ENCODE peak calls at places on chromosomes 4 and X, in six cellular contexts. I, J, D, R, M and X are unnamed samples.

GRCh38 chr4:151921371-151921770 is 160.6 kb upstream of the GATB start:
- DNase-seq in M (no peak), I (no peak), R (no peak), J (no peak), D (no peak), X (no peak)

GRCh38 chrX:94751611-94752010 is 1077.6 kb downstream of the FAM133A start:
- DNase-seq in I (no peak), R (no peak), M (no peak), J (no peak), D (no peak), X (no peak)

GRCh38 chr4:152408514-152409327 is 127.2 kb downstream of the FBXW7 start:
- DNase-seq in R (no peak), M (no peak), J (no peak), I (peak), D (peak), X (no peak)

GRCh38 chrX:136528645-136529315 is 3.2 kb upstream of the VGLL1 start:
- DNase-seq in D (no peak), J (no peak), I (no peak), R (no peak), M (no peak), X (no peak)

GRCh38 chr4:62408467-62408866 is 1208.3 kb downstream of the ADGRL3 start:
- DNase-seq in J (no peak), I (no peak), D (peak), R (no peak), M (no peak), X (no peak)

GRCh38 chr4:7342581-7343352 is 92.0 kb downstream of the PSAPL1 start:
- DNase-seq in M (no peak), D (no peak), I (no peak), R (no peak), J (no peak), X (no peak)

GRCh38 chr4:58553031-58553430 is 1442.8 kb upstream of the IGFBP7 start:
- DNase-seq in I (no peak), M (no peak), R (no peak), J (no peak), D (no peak), X (no peak)

GRCh38 chr4:163063891-163064290 is 102.8 kb downstream of the NAF1 start:
- DNase-seq in M (no peak), I (no peak), J (no peak), R (no peak), D (no peak), X (no peak)

GRCh38 chr4:11904117-11904535 is 475.4 kb upstream of the HS3ST1 start:
- DNase-seq in J (no peak), M (no peak), D (no peak), R (peak), I (peak), X (peak)

GRCh38 chr4:23881052-23881501 is 8.8 kb downstream of the PPARGC1A start:
- DNase-seq in D (no peak), R (no peak), M (no peak), J (no peak), I (no peak), X (peak)

GRCh38 chr4:156575430-156576073 is 396.0 kb downstream of the PDGFC start:
- DNase-seq in M (no peak), D (no peak), I (no peak), R (no peak), J (no peak), X (no peak)

DNA sequence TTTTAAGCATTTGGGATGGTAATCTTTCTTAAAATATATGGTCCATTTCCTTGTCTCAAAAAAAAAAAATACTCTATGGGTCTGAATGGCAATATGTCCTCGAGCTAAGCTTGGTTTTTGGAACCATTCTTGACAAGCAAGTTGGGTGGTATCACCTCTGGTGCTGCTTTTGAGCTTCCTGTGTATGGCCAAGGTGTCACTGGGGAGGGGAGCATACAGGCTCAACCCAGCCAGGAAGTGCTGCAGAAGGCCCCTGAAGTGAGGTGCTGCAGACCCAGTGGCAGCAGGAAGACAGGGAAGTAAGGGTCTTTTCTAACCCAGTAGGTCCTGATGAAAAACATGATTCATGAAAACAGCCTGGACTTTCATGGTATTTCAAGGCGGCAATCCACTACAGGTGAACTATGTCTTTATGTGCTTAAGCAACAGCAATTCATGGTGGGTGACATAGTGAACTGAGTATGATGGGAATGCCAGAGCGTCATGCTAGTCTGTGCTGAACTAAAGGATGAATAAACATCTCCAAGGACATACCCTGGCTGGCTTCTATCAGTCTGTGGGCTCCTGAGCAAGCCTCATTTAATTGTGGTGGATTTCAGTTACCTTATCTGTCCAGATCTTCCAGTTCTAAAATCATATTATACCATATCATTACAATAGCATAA is 15.1 kb downstream of the TRAPPC2 start:
- DNase-seq in D (no peak), M (no peak), R (no peak), J (no peak), I (no peak), X (no peak)
- TF ChIP-seq POLR2AphosphoS5 in D (no peak), M (no peak), R (no peak), J (no peak), I (no peak), X (no peak)

DNA sequence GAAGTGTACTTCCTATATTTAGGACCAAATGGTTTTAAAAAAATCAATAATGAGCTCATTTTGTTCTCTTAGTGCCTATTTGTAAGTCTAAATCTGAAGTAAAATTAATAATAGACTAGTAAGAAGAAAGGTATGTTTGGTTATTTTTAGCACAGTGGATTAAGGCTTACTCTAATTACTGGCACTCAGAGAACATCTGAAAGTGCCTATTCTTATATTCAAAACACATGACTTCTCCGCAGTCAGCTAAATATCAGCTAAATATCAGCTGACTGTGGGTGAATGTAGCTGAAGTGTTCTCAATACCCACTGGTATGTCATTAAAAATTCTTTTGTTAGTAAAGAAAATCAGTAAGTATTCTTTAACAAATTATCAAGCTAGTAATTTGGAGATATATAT is 6.0 kb downstream of the AP1S2 start:
- DNase-seq in J (no peak), M (no peak), I (no peak), D (no peak), R (no peak), X (no peak)
- H3K27ac ChIP-seq in J (no peak), M (no peak), I (no peak), D (peak), R (peak), X (no peak)

GRCh38 chr4:154551872-154552686 is 1.9 kb upstream of the PLRG1 start:
- DNase-seq in D (peak), J (peak), R (peak), I (peak), M (peak), X (peak)
- TF ChIP-seq POLR2AphosphoS5 in D (no peak), J (no peak), R (no peak), I (no peak), M (no peak), X (peak)

DNA sequence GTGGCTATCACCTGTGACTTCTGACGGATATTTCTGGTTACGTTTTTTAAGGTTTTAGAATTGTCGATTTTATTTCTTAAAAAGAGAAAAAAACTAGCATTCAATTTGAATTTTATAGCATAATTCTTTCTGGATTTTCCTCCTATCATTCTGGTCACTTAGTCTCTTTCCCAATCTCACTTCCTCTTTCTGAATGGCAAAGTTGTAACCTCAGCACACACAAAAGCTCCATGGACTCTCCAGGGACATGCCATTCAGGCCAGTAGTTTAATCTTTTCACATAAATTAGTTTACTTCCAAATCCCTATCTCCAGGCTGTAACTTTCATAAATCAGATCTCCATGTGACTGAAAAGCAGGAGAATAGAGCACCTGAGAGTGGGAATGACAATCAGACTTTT is 110.7 kb downstream of the ARAP2 start:
- DNase-seq in J (no peak), R (no peak), I (no peak), M (no peak), D (no peak), X (no peak)
- H3K27ac ChIP-seq in J (no peak), R (no peak), I (no peak), M (no peak), D (no peak), X (no peak)

GRCh38 chr4:25535278-25535677 is 120.4 kb upstream of the SLC34A2 start:
- DNase-seq in R (no peak), M (no peak), I (no peak), D (no peak), J (no peak), X (no peak)
- TF ChIP-seq POLR2AphosphoS5 in R (no peak), M (no peak), I (no peak), D (no peak), J (no peak), X (no peak)

GRCh38 chr4:168863719-168864632 is 146.1 kb downstream of the CBR4 start:
- DNase-seq in M (no peak), I (no peak), J (no peak), D (no peak), R (no peak), X (no peak)
- H3K27ac ChIP-seq in M (no peak), I (no peak), J (no peak), D (peak), R (peak), X (no peak)

GRCh38 chrX:40154229-40154852 is 56.6 kb upstream of the BCOR start:
- DNase-seq in I (no peak), M (no peak), D (peak), J (no peak), R (no peak), X (no peak)
- TF ChIP-seq POLR2AphosphoS5 in I (no peak), M (no peak), D (no peak), J (no peak), R (no peak), X (no peak)

GRCh38 chr4:140056015-140056414 is 98.0 kb downstream of the MAML3 start:
- DNase-seq in D (no peak), M (no peak), R (no peak), I (no peak), J (no peak), X (no peak)
- H3K27ac ChIP-seq in D (no peak), M (no peak), R (no peak), I (no peak), J (no peak), X (no peak)

DNA sequence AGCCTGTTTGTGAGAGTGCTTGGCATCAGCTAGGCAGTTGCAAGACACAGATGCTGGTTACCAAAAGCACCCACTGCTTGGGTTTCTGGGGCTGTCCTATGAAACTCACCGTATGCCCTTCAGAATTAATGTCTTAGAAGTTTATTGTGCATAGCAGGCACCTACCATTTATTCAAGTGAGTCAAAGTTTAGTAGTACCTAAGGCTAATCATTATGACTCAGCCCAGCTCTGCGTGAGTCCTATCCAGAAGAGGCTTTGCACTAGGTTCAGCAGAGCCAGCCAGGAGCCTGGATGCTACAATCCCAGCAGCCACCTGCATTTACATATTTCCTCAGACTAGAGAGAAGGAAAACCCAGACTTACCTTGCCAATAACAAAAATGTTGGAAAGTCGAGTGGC is 4.2 kb downstream of the RPS4X start:
- DNase-seq in D (no peak), I (no peak), M (no peak), R (no peak), J (no peak), X (no peak)
- TF ChIP-seq POLR2AphosphoS5 in D (no peak), I (no peak), M (no peak), R (no peak), J (no peak), X (no peak)

GRCh38 chr4:121668368-121669162 is 28.2 kb downstream of the ANXA5 start:
- DNase-seq in M (no peak), D (no peak), J (no peak), R (no peak), I (no peak), X (no peak)
- H3K27ac ChIP-seq in M (peak), D (peak), J (no peak), R (no peak), I (no peak), X (no peak)